ENCODE peak calls at places on chromosome 2, in five cellular contexts. T, F, K, N and O are unnamed samples.

GRCh38 chr2:15127876-15128275 is 433.3 kb downstream of the NBAS start:
- DNase-seq in T (no peak), N (no peak), K (peak; percentile 49), F (no peak), O (no peak)

GRCh38 chr2:70923378-70924015 is 12.2 kb upstream of the ATP6V1B1 start:
- DNase-seq in N (no peak), F (no peak), T (no peak), K (no peak), O (no peak)

GRCh38 chr2:203951366-203951902 is 14.9 kb downstream of the ICOS start:
- DNase-seq in N (peak; percentile 30), T (no peak), K (no peak), F (no peak), O (no peak)

GRCh38 chr2:215796160-215796559 is 217.2 kb downstream of the MREG start:
- DNase-seq in K (peak; percentile 34), T (peak; percentile 94), F (peak; percentile 57), N (no peak), O (no peak)

GRCh38 chr2:100470898-100471514 is 724 bp downstream of the NMS start:
- DNase-seq in T (peak; percentile 5), F (no peak), N (no peak), K (no peak), O (no peak)

GRCh38 chr2:122960727-122961641 is 1064.1 kb upstream of the CNTNAP5 start:
- DNase-seq in F (no peak), N (no peak), T (peak; percentile 50), K (peak; percentile 78), O (no peak)

GRCh38 chr2:53422979-53423378 is 344.6 kb upstream of the CHAC2 start:
- DNase-seq in F (no peak), T (peak; percentile 56), K (peak; percentile 39), N (no peak), O (no peak)

GRCh38 chr2:67037655-67038054 is 359.5 kb upstream of the ETAA1 start:
- DNase-seq in N (no peak), K (peak; percentile 26), T (no peak), F (no peak), O (no peak)

GRCh38 chr2:65630643-65631042 is 198.2 kb upstream of the SPRED2 start:
- DNase-seq in F (peak; percentile 75), N (no peak), T (peak; percentile 92), K (no peak), O (no peak)

GRCh38 chr2:170817247-170817998 is 736 bp downstream of the GAD1 start:
- DNase-seq in K (peak; percentile 69), F (no peak), N (no peak), T (peak; percentile 16), O (no peak)

GRCh38 chr2:196801986-196802385 is 2.5 kb upstream of the GTF3C3 start:
- DNase-seq in K (no peak), F (no peak), T (peak; percentile 5), N (no peak), O (no peak)

GRCh38 chr2:23445450-23445868 is 60.5 kb downstream of the KLHL29 start:
- DNase-seq in N (no peak), T (peak; percentile 91), K (no peak), F (no peak), O (no peak)

GRCh38 chr2:10538224-10538894 is 90.2 kb upstream of the ODC1 start:
- DNase-seq in K (no peak), F (no peak), T (peak; percentile 78), N (no peak), O (no peak)

GRCh38 chr2:240906141-240906910 is at the start of gene CROCC2:
- DNase-seq in T (no peak), N (no peak), F (no peak), K (no peak), O (no peak)

GRCh38 chr2:133296396-133296795 is 271.9 kb downstream of the NCKAP5 start:
- DNase-seq in T (no peak), K (no peak), N (no peak), F (no peak), O (no peak)